ENCODE peak calls at places on chromosomes 2 and 18, in four cellular contexts. E is stimulated activated naive CD4-positive, alpha-beta T cell; A is NCI-H69; J is colonic mucosa. M is an unnamed sample.
A peak's percentile ranks its signal among the peaks of the same experiment; 100 is the strongest.

GRCh38 chr2:9590635-9591034 is 35.0 kb upstream of the ADAM17 start:
- DNase-seq in A (no peak), E (no peak), J (no peak), M (no peak)

GRCh38 chr2:174312581-174313234 is 22.0 kb upstream of the SP9 start:
- DNase-seq in A (no peak), J (no peak), E (no peak), M (no peak)

GRCh38 chr2:46317092-46317486 is 19.9 kb downstream of the EPAS1 start:
- DNase-seq in A (no peak), J (no peak), E (no peak), M (no peak)

GRCh38 chr2:43224571-43225092 is 1.8 kb downstream of the ZFP36L2 start:
- DNase-seq in A (no peak), E (peak; percentile 59), J (no peak), M (no peak)

GRCh38 chr18:77366725-77367641 is 117.3 kb downstream of the GALR1 start:
- DNase-seq in J (peak; percentile 64), A (peak; percentile 98), E (no peak), M (peak; percentile 72)

GRCh38 chr2:51000849-51001617 is 30.9 kb downstream of the NRXN1 start:
- DNase-seq in A (no peak), J (no peak), E (no peak), M (no peak)

GRCh38 chr2:104871566-104872033 is 17.7 kb downstream of the POU3F3 start:
- DNase-seq in A (no peak), E (no peak), J (no peak), M (no peak)

GRCh38 chr2:177325554-177325953 is 61.0 kb upstream of the NFE2L2 start:
- DNase-seq in A (no peak), E (no peak), J (no peak), M (no peak)

GRCh38 chr2:242031481-242032019 is 162.0 kb downstream of the RTP5 start:
- DNase-seq in A (peak; percentile 30), E (peak; percentile 25), J (peak; percentile 14), M (no peak)

GRCh38 chr2:240836781-240837467 is 16.9 kb upstream of the KIF1A start:
- DNase-seq in J (no peak), A (no peak), E (no peak), M (no peak)

GRCh38 chr2:193989645-193990044 is 1667.4 kb upstream of the SLC39A10 start:
- DNase-seq in E (no peak), A (no peak), J (no peak), M (no peak)

GRCh38 chr2:140863713-140864112 is 1267.1 kb downstream of the LRP1B start:
- DNase-seq in A (peak; percentile 74), J (no peak), E (no peak), M (no peak)

GRCh38 chr2:239160226-239161143 is 240.3 kb downstream of the HDAC4 start:
- DNase-seq in E (no peak), A (no peak), J (no peak), M (peak; percentile 15)

GRCh38 chr2:28314968-28315367 is 77.7 kb upstream of the FOSL2 start:
- DNase-seq in J (no peak), A (no peak), E (no peak), M (no peak)

GRCh38 chr2:120177973-120178372 is 45.2 kb downstream of the TMEM185B start:
- DNase-seq in A (no peak), E (peak; percentile 4), J (no peak), M (no peak)

GRCh38 chr18:21242141-21243040 is at the start of gene GREB1L:
- DNase-seq in A (peak; percentile 97), E (no peak), J (peak; percentile 34), M (peak; percentile 52)

GRCh38 chr18:58195278-58195721 is 151.3 kb downstream of the NEDD4L start:
- DNase-seq in J (peak; percentile 71), E (peak; percentile 15), A (peak; percentile 97), M (peak; percentile 62)

GRCh38 chr2:176699660-176700059 is 430.4 kb downstream of the MTX2 start:
- DNase-seq in E (no peak), A (no peak), J (no peak), M (no peak)

GRCh38 chr2:217290467-217290866 is 430.6 kb upstream of the TNP1 start:
- DNase-seq in A (peak; percentile 7), E (no peak), J (no peak), M (no peak)

GRCh38 chr18:46555213-46555612 is 101.8 kb downstream of the LOXHD1 start:
- DNase-seq in E (no peak), A (no peak), J (no peak), M (no peak)

GRCh38 chr2:218852911-218853667 is 6.5 kb upstream of the WNT6 start:
- DNase-seq in A (peak; percentile 75), J (peak; percentile 56), E (peak; percentile 53), M (peak; percentile 32)

GRCh38 chr2:137185378-137186078 is 420.2 kb downstream of the THSD7B start:
- DNase-seq in E (no peak), J (no peak), A (no peak), M (no peak)

GRCh38 chr2:84880645-84881521 is at the start of gene TRABD2A:
- DNase-seq in E (peak; percentile 60), A (peak; percentile 30), J (peak; percentile 69), M (peak; percentile 52)